ENCODE peak calls at places on chromosomes 13 and 19, in six cellular contexts. Q, O, D, L, B and H are unnamed samples.

GRCh38 chr13:114099191-114099590 is 33.2 kb downstream of the RASA3 start:
- DNase-seq in Q (peak; percentile 90), O (peak; percentile 95), D (peak; percentile 37), L (no peak), B (no peak), H (peak; percentile 94)

GRCh38 chr19:14515501-14516047 is 2.6 kb downstream of the DNAJB1 start:
- DNase-seq in Q (no peak), O (no peak), D (no peak), L (no peak), B (no peak), H (no peak)

GRCh38 chr19:46081928-46082727 is 41.3 kb upstream of the IGFL4 start:
- DNase-seq in Q (peak; percentile 79), O (no peak), D (no peak), L (no peak), B (no peak), H (peak; percentile 70)

GRCh38 chr19:41893899-41894298 is 10.9 kb downstream of the ARHGEF1 start:
- DNase-seq in Q (no peak), O (no peak), D (no peak), L (no peak), B (no peak), H (no peak)

GRCh38 chr13:43587376-43587775 is 199.4 kb downstream of the ENOX1 start:
- DNase-seq in Q (no peak), O (no peak), D (no peak), L (no peak), B (no peak), H (no peak)

GRCh38 chr19:5345895-5346386 is 5.3 kb upstream of the PTPRS start:
- DNase-seq in Q (peak; percentile 67), O (no peak), D (no peak), L (peak; percentile 12), B (no peak), H (peak; percentile 33)

GRCh38 chr19:10111405-10111811 is at the start of gene P2RY11:
- DNase-seq in Q (no peak), O (no peak), D (no peak), L (peak; percentile 71), B (no peak), H (no peak)

GRCh38 chr13:26758496-26759155 is 2.0 kb downstream of the GPR12 start:
- DNase-seq in Q (no peak), O (no peak), D (no peak), L (no peak), B (no peak), H (no peak)

GRCh38 chr19:18897108-18898029 is 1.4 kb upstream of the CERS1 start:
- DNase-seq in Q (no peak), O (no peak), D (no peak), L (no peak), B (no peak), H (no peak)